ENCODE peak calls at places on chromosomes 2 and 18, in nine cellular contexts. One of them, this sample, is unnamed.

GRCh38 chr2:3483227-3483985 is 35.9 kb downstream of the ADI1 start:
- DNase-seq in pancreas: no peak
- DNase-seq in tibial artery: no peak
- DNase-seq in PC-3: peak; percentile 48
- DNase-seq in CD8-positive, alpha-beta T cell: no peak
- DNase-seq in CD8-positive, alpha-beta memory T cell: no peak
- DNase-seq in AG04450: peak; percentile 89
- DNase-seq in fibroblast of lung: peak; percentile 93
- DNase-seq in neural progenitor cell: peak; percentile 42
- DNase-seq in this sample: peak; percentile 5

GRCh38 chr2:71882949-71883472 is 264.7 kb downstream of the CYP26B1 start:
- DNase-seq in AG04450: peak; percentile 72
- DNase-seq in neural progenitor cell: no peak
- DNase-seq in CD8-positive, alpha-beta T cell: no peak
- DNase-seq in fibroblast of lung: peak; percentile 85
- DNase-seq in pancreas: peak; percentile 87
- DNase-seq in CD8-positive, alpha-beta memory T cell: no peak
- DNase-seq in PC-3: peak; percentile 45
- DNase-seq in tibial artery: peak; percentile 83
- DNase-seq in this sample: peak; percentile 23

GRCh38 chr2:23904215-23904614 is 22.7 kb downstream of the ATAD2B start:
- DNase-seq in CD8-positive, alpha-beta memory T cell: no peak
- DNase-seq in AG04450: no peak
- DNase-seq in fibroblast of lung: no peak
- DNase-seq in tibial artery: no peak
- DNase-seq in pancreas: no peak
- DNase-seq in CD8-positive, alpha-beta T cell: no peak
- DNase-seq in neural progenitor cell: no peak
- DNase-seq in PC-3: no peak
- DNase-seq in this sample: no peak

GRCh38 chr18:57697434-57697833 is 75.8 kb upstream of the NARS1 start:
- DNase-seq in AG04450: no peak
- DNase-seq in neural progenitor cell: no peak
- DNase-seq in fibroblast of lung: no peak
- DNase-seq in CD8-positive, alpha-beta memory T cell: no peak
- DNase-seq in PC-3: no peak
- DNase-seq in CD8-positive, alpha-beta T cell: no peak
- DNase-seq in tibial artery: no peak
- DNase-seq in pancreas: no peak
- DNase-seq in this sample: no peak

GRCh38 chr2:47002480-47003381 is 87.1 kb upstream of the MCFD2 start:
- DNase-seq in AG04450: no peak
- DNase-seq in fibroblast of lung: peak; percentile 35
- DNase-seq in PC-3: peak; percentile 16
- DNase-seq in tibial artery: no peak
- DNase-seq in neural progenitor cell: peak; percentile 88
- DNase-seq in pancreas: peak; percentile 43
- DNase-seq in CD8-positive, alpha-beta T cell: no peak
- DNase-seq in CD8-positive, alpha-beta memory T cell: no peak
- DNase-seq in this sample: no peak

GRCh38 chr18:74652392-74652988 is 54.8 kb downstream of the ZNF407 start:
- DNase-seq in PC-3: peak; percentile 69
- DNase-seq in pancreas: no peak
- DNase-seq in fibroblast of lung: peak; percentile 34
- DNase-seq in CD8-positive, alpha-beta T cell: no peak
- DNase-seq in CD8-positive, alpha-beta memory T cell: peak; percentile 22
- DNase-seq in tibial artery: no peak
- DNase-seq in neural progenitor cell: peak; percentile 54
- DNase-seq in AG04450: peak; percentile 32
- DNase-seq in this sample: no peak

GRCh38 chr18:14747513-14748474 is at the start of gene ANKRD30B:
- DNase-seq in CD8-positive, alpha-beta T cell: no peak
- DNase-seq in fibroblast of lung: no peak
- DNase-seq in pancreas: peak; percentile 63
- DNase-seq in PC-3: no peak
- DNase-seq in AG04450: no peak
- DNase-seq in neural progenitor cell: no peak
- DNase-seq in tibial artery: no peak
- DNase-seq in CD8-positive, alpha-beta memory T cell: peak; percentile 1
- DNase-seq in this sample: no peak

GRCh38 chr2:133641497-133641896 is 73.2 kb upstream of the NCKAP5 start:
- DNase-seq in CD8-positive, alpha-beta memory T cell: no peak
- DNase-seq in PC-3: peak; percentile 98
- DNase-seq in tibial artery: peak; percentile 66
- DNase-seq in CD8-positive, alpha-beta T cell: no peak
- DNase-seq in neural progenitor cell: peak; percentile 16
- DNase-seq in fibroblast of lung: no peak
- DNase-seq in AG04450: no peak
- DNase-seq in pancreas: peak; percentile 23
- DNase-seq in this sample: peak; percentile 97

GRCh38 chr2:127465258-127465657 is 47.0 kb downstream of the PROC start:
- DNase-seq in CD8-positive, alpha-beta T cell: no peak
- DNase-seq in neural progenitor cell: no peak
- DNase-seq in AG04450: no peak
- DNase-seq in fibroblast of lung: peak; percentile 12
- DNase-seq in CD8-positive, alpha-beta memory T cell: no peak
- DNase-seq in tibial artery: no peak
- DNase-seq in pancreas: no peak
- DNase-seq in PC-3: no peak
- DNase-seq in this sample: no peak

GRCh38 chr2:128277961-128278681 is 40.5 kb downstream of the HS6ST1 start:
- DNase-seq in PC-3: no peak
- DNase-seq in AG04450: no peak
- DNase-seq in CD8-positive, alpha-beta T cell: no peak
- DNase-seq in CD8-positive, alpha-beta memory T cell: no peak
- DNase-seq in tibial artery: peak; percentile 50
- DNase-seq in fibroblast of lung: no peak
- DNase-seq in pancreas: peak; percentile 60
- DNase-seq in neural progenitor cell: no peak
- DNase-seq in this sample: no peak

GRCh38 chr2:170782673-170783072 is 12.5 kb downstream of the ERICH2 start:
- DNase-seq in CD8-positive, alpha-beta memory T cell: no peak
- DNase-seq in PC-3: no peak
- DNase-seq in fibroblast of lung: no peak
- DNase-seq in neural progenitor cell: no peak
- DNase-seq in CD8-positive, alpha-beta T cell: no peak
- DNase-seq in tibial artery: no peak
- DNase-seq in AG04450: no peak
- DNase-seq in pancreas: no peak
- DNase-seq in this sample: no peak

GRCh38 chr2:5121106-5121505 is 571.1 kb upstream of the SOX11 start:
- DNase-seq in neural progenitor cell: peak; percentile 4
- DNase-seq in tibial artery: no peak
- DNase-seq in pancreas: no peak
- DNase-seq in PC-3: no peak
- DNase-seq in AG04450: no peak
- DNase-seq in fibroblast of lung: no peak
- DNase-seq in CD8-positive, alpha-beta T cell: no peak
- DNase-seq in CD8-positive, alpha-beta memory T cell: no peak
- DNase-seq in this sample: no peak

GRCh38 chr2:144406111-144406788 is 113.7 kb downstream of the ZEB2 start:
- DNase-seq in CD8-positive, alpha-beta memory T cell: no peak
- DNase-seq in AG04450: no peak
- DNase-seq in fibroblast of lung: no peak
- DNase-seq in CD8-positive, alpha-beta T cell: no peak
- DNase-seq in PC-3: no peak
- DNase-seq in pancreas: no peak
- DNase-seq in tibial artery: no peak
- DNase-seq in neural progenitor cell: no peak
- DNase-seq in this sample: no peak

GRCh38 chr18:78304199-78304826 is 675.3 kb upstream of the SALL3 start:
- DNase-seq in PC-3: no peak
- DNase-seq in neural progenitor cell: no peak
- DNase-seq in fibroblast of lung: no peak
- DNase-seq in CD8-positive, alpha-beta memory T cell: no peak
- DNase-seq in CD8-positive, alpha-beta T cell: no peak
- DNase-seq in AG04450: no peak
- DNase-seq in tibial artery: no peak
- DNase-seq in pancreas: no peak
- DNase-seq in this sample: no peak

GRCh38 chr2:172671506-172671905 is 64.1 kb upstream of the RAPGEF4 start:
- DNase-seq in PC-3: peak; percentile 22
- DNase-seq in tibial artery: no peak
- DNase-seq in CD8-positive, alpha-beta T cell: no peak
- DNase-seq in pancreas: no peak
- DNase-seq in CD8-positive, alpha-beta memory T cell: no peak
- DNase-seq in AG04450: no peak
- DNase-seq in fibroblast of lung: no peak
- DNase-seq in neural progenitor cell: no peak
- DNase-seq in this sample: no peak

GRCh38 chr2:83370419-83370762 is 1088.7 kb downstream of the SUCLG1 start:
- DNase-seq in tibial artery: no peak
- DNase-seq in pancreas: no peak
- DNase-seq in CD8-positive, alpha-beta T cell: no peak
- DNase-seq in CD8-positive, alpha-beta memory T cell: no peak
- DNase-seq in AG04450: no peak
- DNase-seq in PC-3: no peak
- DNase-seq in neural progenitor cell: no peak
- DNase-seq in fibroblast of lung: no peak
- DNase-seq in this sample: no peak

DNA sequence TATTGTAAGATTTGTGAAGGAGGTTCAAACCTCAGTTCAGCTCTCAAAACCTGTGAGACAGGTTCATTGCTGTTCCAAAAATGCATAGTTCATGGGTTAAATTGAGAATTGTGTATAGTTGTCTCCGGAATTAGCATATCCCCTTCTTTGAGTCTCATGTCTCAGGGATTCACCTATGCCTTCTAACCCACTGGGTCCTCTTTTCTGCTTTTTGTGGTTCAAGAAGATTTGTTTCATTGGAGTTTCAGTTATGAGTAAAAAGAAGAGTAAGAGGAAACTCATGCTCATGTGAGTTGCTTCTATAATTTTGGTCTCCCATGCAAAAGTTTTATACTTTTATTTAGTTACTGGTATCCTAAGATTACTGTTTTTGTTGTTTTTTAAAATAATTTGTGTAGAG is 1219.8 kb upstream of the ZEB2 start:
- DNase-seq in PC-3: no peak
- DNase-seq in AG04450: no peak
- DNase-seq in pancreas: no peak
- DNase-seq in CD8-positive, alpha-beta T cell: no peak
- DNase-seq in neural progenitor cell: no peak
- DNase-seq in CD8-positive, alpha-beta memory T cell: no peak
- DNase-seq in fibroblast of lung: no peak
- DNase-seq in tibial artery: no peak
- DNase-seq in this sample: no peak
- H3K4me3 ChIP-seq in PC-3: no peak overlapping the region
- H3K4me3 ChIP-seq in AG04450: no peak overlapping the region
- H3K4me3 ChIP-seq in pancreas: no peak overlapping the region
- H3K4me3 ChIP-seq in CD8-positive, alpha-beta T cell: no peak overlapping the region
- H3K4me3 ChIP-seq in neural progenitor cell: no peak overlapping the region
- H3K4me3 ChIP-seq in CD8-positive, alpha-beta memory T cell: no peak overlapping the region
- H3K4me3 ChIP-seq in fibroblast of lung: no peak overlapping the region
- H3K4me3 ChIP-seq in tibial artery: no peak overlapping the region
- H3K4me3 ChIP-seq in this sample: no peak overlapping the region

DNA sequence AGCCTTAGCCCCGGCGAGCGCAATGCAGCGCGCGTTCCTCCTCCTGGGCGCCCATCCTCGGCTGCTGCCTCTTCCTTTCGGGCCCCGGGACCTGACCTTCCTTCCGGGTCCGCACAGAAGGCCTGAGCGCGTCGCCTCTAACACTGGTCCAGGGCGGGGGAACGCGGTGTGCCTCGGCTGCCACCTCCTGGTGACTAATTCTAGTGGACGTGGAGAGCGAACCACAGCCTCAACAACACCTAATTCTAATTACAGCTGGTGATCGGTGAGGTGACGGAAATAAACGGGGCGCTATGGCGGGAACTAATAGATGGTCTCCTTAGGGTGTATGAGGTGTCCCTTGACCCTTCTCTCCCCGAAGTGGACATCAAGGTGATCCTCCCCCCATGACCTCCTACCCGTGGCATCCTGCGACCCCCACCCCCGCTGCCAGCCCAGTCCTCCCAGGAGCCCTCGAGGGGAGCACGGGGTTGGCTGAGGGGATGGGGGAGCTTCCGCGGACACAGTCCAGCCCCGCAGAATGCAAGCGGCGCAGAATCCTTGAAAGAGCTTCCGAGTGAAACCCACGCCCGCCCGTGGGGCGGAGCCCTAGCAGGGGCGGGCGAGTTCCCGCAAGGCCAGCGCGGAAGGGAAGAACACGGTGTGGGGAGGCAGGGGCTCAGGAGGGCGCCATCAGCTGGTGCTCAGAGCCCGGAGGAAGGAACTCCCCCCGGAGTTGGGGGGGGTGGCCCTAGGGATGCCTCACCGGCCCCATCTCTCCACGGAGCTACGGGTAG is 12.8 kb upstream of the HMSD start:
- DNase-seq in fibroblast of lung: peak; percentile 54
- DNase-seq in neural progenitor cell: peak; percentile 92
- DNase-seq in CD8-positive, alpha-beta T cell: peak; percentile 19
- DNase-seq in tibial artery: peak; percentile 85
- DNase-seq in CD8-positive, alpha-beta memory T cell: peak; percentile 8
- DNase-seq in AG04450: no peak
- DNase-seq in pancreas: peak; percentile 93
- DNase-seq in PC-3: peak; percentile 74
- DNase-seq in this sample: peak; percentile 15
- H3K27ac ChIP-seq in fibroblast of lung: no peak overlapping the region
- H3K27ac ChIP-seq in neural progenitor cell: no peak overlapping the region
- H3K27ac ChIP-seq in CD8-positive, alpha-beta T cell: no peak overlapping the region
- H3K27ac ChIP-seq in tibial artery: no peak overlapping the region
- H3K27ac ChIP-seq in CD8-positive, alpha-beta memory T cell: no peak overlapping the region
- H3K27ac ChIP-seq in AG04450: no peak overlapping the region
- H3K27ac ChIP-seq in pancreas: no peak overlapping the region
- H3K27ac ChIP-seq in PC-3: no peak overlapping the region
- H3K27ac ChIP-seq in this sample: no peak overlapping the region

DNA sequence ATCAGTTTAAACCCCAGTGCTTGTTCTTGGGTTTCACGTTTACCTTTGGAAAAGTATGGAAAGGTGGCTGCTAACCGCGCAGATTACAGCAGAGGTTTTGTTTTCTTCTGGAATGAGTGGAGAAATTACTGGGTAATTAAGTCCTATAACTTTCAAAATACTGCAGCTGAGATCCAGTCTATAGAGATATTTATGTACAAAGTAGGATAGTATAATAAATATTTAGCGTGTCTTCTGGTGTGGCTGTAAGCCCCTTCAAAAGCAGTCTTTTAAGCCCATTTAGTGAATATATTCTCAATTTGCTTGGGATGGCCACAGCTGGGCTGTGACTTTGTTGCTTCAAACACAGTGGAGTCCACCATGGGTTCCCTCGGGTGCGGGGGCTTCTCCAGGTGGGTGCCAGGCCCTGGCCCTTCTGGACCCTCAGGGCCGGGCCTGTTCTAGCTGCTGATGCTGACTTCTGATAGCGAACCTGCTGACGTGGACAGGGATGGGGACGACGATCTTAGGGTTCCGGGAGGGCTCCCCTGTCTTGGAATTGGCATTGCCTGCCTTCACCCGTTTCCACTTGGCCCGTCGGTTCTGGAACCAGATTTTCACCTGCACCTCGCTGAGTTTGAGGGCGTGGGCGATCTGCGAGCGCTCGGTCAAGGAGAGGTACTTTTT is 2.6 kb downstream of the GBX2 start:
- DNase-seq in CD8-positive, alpha-beta memory T cell: no peak
- DNase-seq in fibroblast of lung: no peak
- DNase-seq in neural progenitor cell: no peak
- DNase-seq in tibial artery: no peak
- DNase-seq in AG04450: no peak
- DNase-seq in CD8-positive, alpha-beta T cell: no peak
- DNase-seq in PC-3: no peak
- DNase-seq in pancreas: no peak
- DNase-seq in this sample: no peak
- H3K4me3 ChIP-seq in CD8-positive, alpha-beta memory T cell: no peak overlapping the region
- H3K4me3 ChIP-seq in fibroblast of lung: no peak overlapping the region
- H3K4me3 ChIP-seq in neural progenitor cell: no peak overlapping the region
- H3K4me3 ChIP-seq in tibial artery: no peak overlapping the region
- H3K4me3 ChIP-seq in AG04450: no peak overlapping the region
- H3K4me3 ChIP-seq in CD8-positive, alpha-beta T cell: no peak overlapping the region
- H3K4me3 ChIP-seq in PC-3: peak overlapping the region; percentile 91
- H3K4me3 ChIP-seq in pancreas: peak overlapping the region; percentile 39
- H3K4me3 ChIP-seq in this sample: peak overlapping the region; percentile 5

GRCh38 chr2:15560404-15560987 is 638 bp downstream of the NBAS start:
- DNase-seq in CD8-positive, alpha-beta T cell: no peak
- DNase-seq in pancreas: no peak
- DNase-seq in fibroblast of lung: peak; percentile 43
- DNase-seq in neural progenitor cell: peak; percentile 55
- DNase-seq in PC-3: peak; percentile 20
- DNase-seq in AG04450: no peak
- DNase-seq in CD8-positive, alpha-beta memory T cell: peak; percentile 15
- DNase-seq in tibial artery: no peak
- DNase-seq in this sample: no peak
- H3K27ac ChIP-seq in CD8-positive, alpha-beta T cell: peak overlapping the region; percentile 47
- H3K27ac ChIP-seq in pancreas: peak overlapping the region; percentile 62
- H3K27ac ChIP-seq in fibroblast of lung: peak overlapping the region; percentile 88
- H3K27ac ChIP-seq in neural progenitor cell: no peak overlapping the region
- H3K27ac ChIP-seq in PC-3: no peak overlapping the region
- H3K27ac ChIP-seq in AG04450: no peak overlapping the region
- H3K27ac ChIP-seq in CD8-positive, alpha-beta memory T cell: peak overlapping the region; percentile 72
- H3K27ac ChIP-seq in tibial artery: peak overlapping the region; percentile 80
- H3K27ac ChIP-seq in this sample: peak overlapping the region; percentile 83